ENCODE peak calls at places on chromosomes 3 and 15, in eight cellular contexts. N, F, Q, X, H, Z, V and R are unnamed samples.

GRCh38 chr15:63494406-63494805 is 10.0 kb upstream of the USP3 start:
- DNase-seq in N (no peak), F (no peak), Q (no peak), X (no peak), H (peak), Z (no peak), V (no peak), R (no peak)

GRCh38 chr3:117719316-117719926 is 1009.8 kb downstream of the TUSC7 start:
- DNase-seq in N (peak), F (peak), Q (no peak), X (no peak), H (peak), Z (no peak), V (no peak), R (peak)

GRCh38 chr15:84915011-84915958 is 30.8 kb downstream of the SLC28A1 start:
- DNase-seq in N (peak), F (peak), Q (peak), X (no peak), H (peak), Z (peak), V (peak), R (peak)

GRCh38 chr3:123084192-123084591 is 17.4 kb downstream of the PDIA5 start:
- DNase-seq in N (no peak), F (no peak), Q (no peak), X (no peak), H (peak), Z (no peak), V (no peak), R (no peak)

GRCh38 chr15:63173116-63173470 is 15.8 kb upstream of the RPS27L start:
- DNase-seq in N (no peak), F (no peak), Q (no peak), X (no peak), H (no peak), Z (no peak), V (no peak), R (no peak)

GRCh38 chr3:138786788-138787276 is 47.9 kb downstream of the PIK3CB start:
- DNase-seq in N (peak), F (no peak), Q (no peak), X (no peak), H (peak), Z (peak), V (peak), R (no peak)

GRCh38 chr3:13539285-13539625 is 9.7 kb upstream of the FBLN2 start:
- DNase-seq in N (no peak), F (no peak), Q (no peak), X (no peak), H (peak), Z (no peak), V (no peak), R (no peak)

GRCh38 chr3:42300013-42300412 is 34.0 kb upstream of the CCK start:
- DNase-seq in N (peak), F (peak), Q (peak), X (no peak), H (peak), Z (peak), V (peak), R (no peak)

GRCh38 chr15:31606261-31606669 is 279.6 kb downstream of the KLF13 start:
- DNase-seq in N (no peak), F (no peak), Q (peak), X (no peak), H (peak), Z (peak), V (no peak), R (no peak)

GRCh38 chr15:67187351-67187854 is 67.1 kb downstream of the AAGAB start:
- DNase-seq in N (no peak), F (no peak), Q (no peak), X (no peak), H (no peak), Z (peak), V (no peak), R (no peak)

GRCh38 chr15:85584791-85585360 is 204.5 kb downstream of the AKAP13 start:
- DNase-seq in N (no peak), F (no peak), Q (no peak), X (no peak), H (no peak), Z (no peak), V (no peak), R (no peak)

GRCh38 chr3:43345877-43346276 is 59.5 kb downstream of the SNRK start:
- DNase-seq in N (no peak), F (no peak), Q (no peak), X (no peak), H (peak), Z (peak), V (no peak), R (no peak)

GRCh38 chr3:60742606-60743145 is 508.6 kb downstream of the FHIT start:
- DNase-seq in N (peak), F (peak), Q (no peak), X (no peak), H (peak), Z (peak), V (no peak), R (no peak)

GRCh38 chr15:44325568-44325967 is 37.0 kb downstream of the GOLM2 start:
- DNase-seq in N (no peak), F (peak), Q (no peak), X (no peak), H (no peak), Z (no peak), V (no peak), R (no peak)

GRCh38 chr3:55899887-55900286 is 412.8 kb upstream of the WNT5A start:
- DNase-seq in N (no peak), F (peak), Q (no peak), X (no peak), H (no peak), Z (no peak), V (no peak), R (no peak)

GRCh38 chr3:2921903-2922302 is 188.3 kb downstream of the IL5RA start:
- DNase-seq in N (peak), F (peak), Q (peak), X (no peak), H (no peak), Z (no peak), V (no peak), R (peak)

GRCh38 chr15:75130597-75131268 is 70.9 kb upstream of the C15orf39 start:
- DNase-seq in N (no peak), F (no peak), Q (no peak), X (no peak), H (no peak), Z (no peak), V (no peak), R (no peak)

GRCh38 chr3:16081661-16082060 is 92.8 kb upstream of the GALNT15 start:
- DNase-seq in N (no peak), F (no peak), Q (no peak), X (no peak), H (no peak), Z (no peak), V (no peak), R (no peak)

GRCh38 chr3:138043266-138044029 is 33.5 kb downstream of the CLDN18 start:
- DNase-seq in N (no peak), F (no peak), Q (peak), X (no peak), H (peak), Z (peak), V (no peak), R (no peak)

GRCh38 chr15:31376511-31376910 is 49.9 kb downstream of the KLF13 start:
- DNase-seq in N (no peak), F (no peak), Q (no peak), X (no peak), H (no peak), Z (no peak), V (no peak), R (no peak)

GRCh38 chr15:70646169-70646568 is 117.2 kb downstream of the UACA start:
- DNase-seq in N (no peak), F (no peak), Q (no peak), X (no peak), H (no peak), Z (no peak), V (no peak), R (no peak)

GRCh38 chr3:2589336-2589969 is 490.8 kb downstream of the CNTN4 start:
- DNase-seq in N (no peak), F (no peak), Q (no peak), X (no peak), H (no peak), Z (no peak), V (no peak), R (no peak)

GRCh38 chr3:166351461-166351860 is 514.2 kb upstream of the BCHE start:
- DNase-seq in N (no peak), F (no peak), Q (no peak), X (no peak), H (peak), Z (no peak), V (no peak), R (no peak)

GRCh38 chr15:65318870-65319356 is 14.4 kb downstream of the RNU5B-1 start:
- DNase-seq in N (peak), F (peak), Q (peak), X (peak), H (peak), Z (peak), V (peak), R (peak)

GRCh38 chr3:174233511-174233910 is 625.6 kb upstream of the NAALADL2 start:
- DNase-seq in N (no peak), F (no peak), Q (no peak), X (no peak), H (no peak), Z (no peak), V (no peak), R (no peak)

GRCh38 chr3:48697952-48698351 is 12.2 kb upstream of the NCKIPSD start:
- DNase-seq in N (no peak), F (no peak), Q (no peak), X (no peak), H (no peak), Z (no peak), V (no peak), R (no peak)

GRCh38 chr15:52227456-52227855 is 36.3 kb upstream of the GNB5 start:
- DNase-seq in N (peak), F (peak), Q (peak), X (peak), H (peak), Z (peak), V (peak), R (peak)

GRCh38 chr3:112042842-112043280 is 8.3 kb downstream of the TMPRSS7 start:
- DNase-seq in N (peak), F (no peak), Q (no peak), X (no peak), H (no peak), Z (no peak), V (no peak), R (peak)

GRCh38 chr3:133426721-133427120 is 26.9 kb downstream of the BFSP2 start:
- DNase-seq in N (no peak), F (no peak), Q (no peak), X (no peak), H (peak), Z (peak), V (no peak), R (no peak)

GRCh38 chr3:156816794-156817741 is 9.1 kb upstream of the LEKR1 start:
- DNase-seq in N (peak), F (peak), Q (no peak), X (peak), H (peak), Z (peak), V (peak), R (peak)

GRCh38 chr3:173789530-173789929 is 392.0 kb downstream of the NLGN1 start:
- DNase-seq in N (no peak), F (no peak), Q (no peak), X (no peak), H (peak), Z (no peak), V (no peak), R (no peak)